ENCODE peak calls at places on chromosomes 6 and 20, in eight cellular contexts. One of them, this sample, is unnamed.

GRCh38 chr20:24935786-24936525 is 13.1 kb upstream of the CST7 start:
- DNase-seq in left ventricle myocardium inferior: no peak
- DNase-seq in choroid plexus epithelial cell: no peak
- DNase-seq in brain microvascular endothelial cell: no peak
- DNase-seq in AG10803: no peak
- DNase-seq in uterus: no peak
- DNase-seq in H1: peak
- DNase-seq in PC-3: no peak
- DNase-seq in this sample: no peak

GRCh38 chr6:34369385-34369784 is 23.1 kb downstream of the NUDT3 start:
- DNase-seq in AG10803: no peak
- DNase-seq in brain microvascular endothelial cell: no peak
- DNase-seq in PC-3: no peak
- DNase-seq in H1: no peak
- DNase-seq in uterus: no peak
- DNase-seq in left ventricle myocardium inferior: no peak
- DNase-seq in choroid plexus epithelial cell: no peak
- DNase-seq in this sample: no peak

GRCh38 chr20:48242623-48243022 is 457.3 kb upstream of the SULF2 start:
- DNase-seq in H1: no peak
- DNase-seq in PC-3: no peak
- DNase-seq in AG10803: no peak
- DNase-seq in choroid plexus epithelial cell: no peak
- DNase-seq in brain microvascular endothelial cell: no peak
- DNase-seq in uterus: no peak
- DNase-seq in left ventricle myocardium inferior: no peak
- DNase-seq in this sample: no peak

GRCh38 chr6:134520181-134521115 is 202.5 kb upstream of the SGK1 start:
- DNase-seq in PC-3: peak
- DNase-seq in uterus: no peak
- DNase-seq in brain microvascular endothelial cell: no peak
- DNase-seq in H1: no peak
- DNase-seq in AG10803: peak
- DNase-seq in choroid plexus epithelial cell: peak
- DNase-seq in left ventricle myocardium inferior: no peak
- DNase-seq in this sample: no peak

GRCh38 chr20:45153756-45154155 is 20.9 kb upstream of the PI3 start:
- DNase-seq in PC-3: no peak
- DNase-seq in choroid plexus epithelial cell: no peak
- DNase-seq in brain microvascular endothelial cell: no peak
- DNase-seq in uterus: no peak
- DNase-seq in AG10803: no peak
- DNase-seq in H1: no peak
- DNase-seq in left ventricle myocardium inferior: no peak
- DNase-seq in this sample: no peak

GRCh38 chr6:134166529-134167221 is 114.3 kb upstream of the SLC2A12 start:
- DNase-seq in PC-3: peak
- DNase-seq in brain microvascular endothelial cell: peak
- DNase-seq in AG10803: peak
- DNase-seq in choroid plexus epithelial cell: peak
- DNase-seq in H1: no peak
- DNase-seq in uterus: no peak
- DNase-seq in left ventricle myocardium inferior: no peak
- DNase-seq in this sample: no peak

GRCh38 chr6:165819394-165819793 is 156.4 kb upstream of the PDE10A start:
- DNase-seq in uterus: no peak
- DNase-seq in brain microvascular endothelial cell: peak
- DNase-seq in left ventricle myocardium inferior: no peak
- DNase-seq in AG10803: no peak
- DNase-seq in PC-3: no peak
- DNase-seq in choroid plexus epithelial cell: peak
- DNase-seq in H1: peak
- DNase-seq in this sample: no peak

GRCh38 chr6:35782424-35782823 is 1.6 kb downstream of the CLPSL1 start:
- DNase-seq in uterus: no peak
- DNase-seq in choroid plexus epithelial cell: no peak
- DNase-seq in left ventricle myocardium inferior: no peak
- DNase-seq in PC-3: peak
- DNase-seq in brain microvascular endothelial cell: no peak
- DNase-seq in AG10803: no peak
- DNase-seq in H1: no peak
- DNase-seq in this sample: no peak

GRCh38 chr6:12280458-12280857 is 9.7 kb upstream of the EDN1 start:
- DNase-seq in choroid plexus epithelial cell: peak
- DNase-seq in left ventricle myocardium inferior: no peak
- DNase-seq in PC-3: peak
- DNase-seq in brain microvascular endothelial cell: peak
- DNase-seq in H1: no peak
- DNase-seq in AG10803: peak
- DNase-seq in uterus: no peak
- DNase-seq in this sample: no peak

GRCh38 chr6:141990840-141991239 is 141.9 kb upstream of the GJE1 start:
- DNase-seq in AG10803: no peak
- DNase-seq in brain microvascular endothelial cell: no peak
- DNase-seq in left ventricle myocardium inferior: no peak
- DNase-seq in choroid plexus epithelial cell: no peak
- DNase-seq in PC-3: no peak
- DNase-seq in uterus: no peak
- DNase-seq in H1: no peak
- DNase-seq in this sample: no peak

GRCh38 chr20:3889489-3890409 is 562 bp downstream of the PANK2 start:
- DNase-seq in AG10803: no peak
- DNase-seq in left ventricle myocardium inferior: peak
- DNase-seq in brain microvascular endothelial cell: no peak
- DNase-seq in uterus: peak
- DNase-seq in choroid plexus epithelial cell: no peak
- DNase-seq in PC-3: peak
- DNase-seq in H1: peak
- DNase-seq in this sample: no peak

GRCh38 chr6:106254636-106255035 is 70.9 kb downstream of the ATG5 start:
- DNase-seq in H1: no peak
- DNase-seq in PC-3: peak
- DNase-seq in left ventricle myocardium inferior: no peak
- DNase-seq in brain microvascular endothelial cell: peak
- DNase-seq in AG10803: peak
- DNase-seq in choroid plexus epithelial cell: peak
- DNase-seq in uterus: no peak
- DNase-seq in this sample: no peak

GRCh38 chr6:133340557-133340956 is 99.4 kb downstream of the EYA4 start:
- DNase-seq in uterus: no peak
- DNase-seq in choroid plexus epithelial cell: peak
- DNase-seq in PC-3: peak
- DNase-seq in brain microvascular endothelial cell: peak
- DNase-seq in H1: no peak
- DNase-seq in AG10803: no peak
- DNase-seq in left ventricle myocardium inferior: no peak
- DNase-seq in this sample: no peak

GRCh38 chr6:122696079-122696478 is 83.4 kb upstream of the FABP7 start:
- DNase-seq in H1: no peak
- DNase-seq in brain microvascular endothelial cell: peak
- DNase-seq in choroid plexus epithelial cell: peak
- DNase-seq in uterus: no peak
- DNase-seq in PC-3: peak
- DNase-seq in AG10803: peak
- DNase-seq in left ventricle myocardium inferior: no peak
- DNase-seq in this sample: no peak

GRCh38 chr6:159577564-159577963 is 115.5 kb downstream of the SOD2 start:
- DNase-seq in choroid plexus epithelial cell: no peak
- DNase-seq in uterus: no peak
- DNase-seq in H1: no peak
- DNase-seq in left ventricle myocardium inferior: no peak
- DNase-seq in AG10803: no peak
- DNase-seq in PC-3: peak
- DNase-seq in brain microvascular endothelial cell: no peak
- DNase-seq in this sample: no peak

GRCh38 chr20:53444386-53444785 is 149.3 kb downstream of the ZNF217 start:
- DNase-seq in H1: no peak
- DNase-seq in uterus: peak
- DNase-seq in brain microvascular endothelial cell: no peak
- DNase-seq in choroid plexus epithelial cell: no peak
- DNase-seq in left ventricle myocardium inferior: no peak
- DNase-seq in PC-3: no peak
- DNase-seq in AG10803: no peak
- DNase-seq in this sample: no peak

GRCh38 chr6:157217894-157218370 is 105.4 kb downstream of the TMEM242 start:
- DNase-seq in AG10803: no peak
- DNase-seq in uterus: no peak
- DNase-seq in brain microvascular endothelial cell: no peak
- DNase-seq in choroid plexus epithelial cell: no peak
- DNase-seq in PC-3: no peak
- DNase-seq in H1: no peak
- DNase-seq in left ventricle myocardium inferior: no peak
- DNase-seq in this sample: no peak

GRCh38 chr6:47135772-47136171 is 93.6 kb upstream of the ADGRF1 start:
- DNase-seq in choroid plexus epithelial cell: peak
- DNase-seq in AG10803: peak
- DNase-seq in uterus: no peak
- DNase-seq in PC-3: peak
- DNase-seq in H1: no peak
- DNase-seq in brain microvascular endothelial cell: peak
- DNase-seq in left ventricle myocardium inferior: no peak
- DNase-seq in this sample: no peak

DNA sequence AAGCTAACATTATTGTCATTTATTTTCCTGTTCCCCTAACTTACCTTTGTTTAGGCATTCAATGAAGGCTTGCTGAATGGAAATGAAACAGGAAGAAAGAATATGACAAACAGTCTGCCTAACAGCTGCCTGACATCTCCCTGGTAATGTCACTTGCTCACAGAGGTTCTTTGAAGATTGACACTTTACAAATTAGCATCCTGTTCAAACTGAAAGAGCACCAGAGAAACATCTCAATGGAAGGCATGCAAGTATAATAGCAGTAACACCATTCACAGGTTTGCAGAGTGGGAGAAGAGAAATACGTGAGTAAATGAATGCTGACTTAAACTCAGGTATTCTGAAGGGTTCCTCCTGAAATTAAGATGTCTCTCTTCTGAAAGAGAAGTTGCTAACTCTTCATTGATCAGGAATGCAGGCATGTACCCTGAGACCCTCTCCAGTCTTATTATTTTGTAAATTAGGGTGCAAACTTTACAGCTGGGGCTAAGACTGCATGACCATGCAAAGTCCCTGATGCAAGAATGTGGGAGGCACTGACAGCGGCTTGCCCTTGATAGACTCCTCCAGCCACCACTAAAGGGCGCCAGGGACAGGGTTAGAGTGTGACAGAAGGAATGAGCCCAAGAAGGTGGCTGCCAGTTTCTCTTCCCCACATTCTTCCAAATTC is 1.3 kb upstream of the SMLR1 start:
- DNase-seq in brain microvascular endothelial cell: no peak
- DNase-seq in left ventricle myocardium inferior: no peak
- DNase-seq in uterus: no peak
- DNase-seq in choroid plexus epithelial cell: no peak
- DNase-seq in H1: peak
- DNase-seq in PC-3: no peak
- DNase-seq in AG10803: no peak
- DNase-seq in this sample: no peak
- H3K4me3 ChIP-seq in brain microvascular endothelial cell: no peak
- H3K4me3 ChIP-seq in left ventricle myocardium inferior: no peak
- H3K4me3 ChIP-seq in uterus: no peak
- H3K4me3 ChIP-seq in choroid plexus epithelial cell: no peak
- H3K4me3 ChIP-seq in H1: peak
- H3K4me3 ChIP-seq in PC-3: no peak
- H3K4me3 ChIP-seq in AG10803: no peak
- H3K4me3 ChIP-seq in this sample: no peak

DNA sequence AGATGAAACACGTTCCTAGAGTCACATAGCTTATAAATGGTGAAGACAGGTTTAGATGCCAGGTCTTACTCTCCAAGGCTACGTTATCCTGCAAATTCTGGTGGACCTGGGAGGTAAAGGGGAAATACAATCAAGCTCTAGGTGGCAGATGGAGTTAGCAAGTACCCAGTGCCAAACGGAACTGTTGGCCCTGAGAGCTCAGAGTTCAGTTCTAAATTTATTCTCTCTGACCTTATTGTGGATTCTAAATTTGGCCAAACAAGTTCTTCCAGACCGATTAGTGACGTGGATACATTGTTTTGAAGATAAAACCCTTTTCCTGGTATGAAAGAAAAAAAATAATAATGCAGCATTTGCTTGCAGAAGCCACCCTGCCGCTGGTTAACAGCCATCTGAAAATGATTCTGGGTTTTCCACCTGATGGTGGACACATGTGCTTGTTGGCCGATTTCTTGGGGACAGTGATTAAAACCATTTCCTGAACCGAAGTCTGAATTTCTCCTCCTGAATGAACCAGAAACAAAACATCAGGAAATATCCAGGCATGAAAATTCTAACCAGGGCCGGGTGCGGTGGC is 32.5 kb downstream of the RIPOR3 start:
- DNase-seq in H1: no peak
- DNase-seq in brain microvascular endothelial cell: no peak
- DNase-seq in AG10803: peak
- DNase-seq in choroid plexus epithelial cell: no peak
- DNase-seq in PC-3: peak
- DNase-seq in left ventricle myocardium inferior: no peak
- DNase-seq in uterus: no peak
- DNase-seq in this sample: no peak
- TF ChIP-seq CTCF in H1: no peak
- TF ChIP-seq CTCF in brain microvascular endothelial cell: no peak
- TF ChIP-seq CTCF in AG10803: no peak
- TF ChIP-seq CTCF in choroid plexus epithelial cell: no peak
- TF ChIP-seq CTCF in PC-3: peak
- TF ChIP-seq CTCF in left ventricle myocardium inferior: peak
- TF ChIP-seq CTCF in uterus: no peak
- TF ChIP-seq CTCF in this sample: no peak

DNA sequence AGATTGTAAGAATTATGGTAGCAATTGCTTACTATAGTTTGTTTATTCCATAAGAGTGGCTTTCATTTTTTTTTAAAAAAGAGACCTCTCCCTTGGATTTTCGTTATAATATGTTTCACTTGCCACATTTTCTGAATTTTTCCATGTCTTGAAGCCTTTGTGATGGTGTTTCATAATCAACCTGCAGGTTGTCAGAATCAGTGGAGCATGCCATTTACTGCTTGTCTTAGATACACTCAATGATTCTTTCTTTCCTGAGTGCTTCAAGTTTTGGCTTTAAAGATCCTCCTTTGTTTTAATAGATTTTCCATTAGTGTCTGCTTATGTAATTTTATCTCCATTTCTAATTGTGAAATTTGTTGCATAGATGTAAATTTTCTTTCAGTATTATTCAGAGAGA is 31.2 kb downstream of the KCNQ5 start:
- DNase-seq in left ventricle myocardium inferior: no peak
- DNase-seq in H1: no peak
- DNase-seq in PC-3: no peak
- DNase-seq in AG10803: no peak
- DNase-seq in brain microvascular endothelial cell: no peak
- DNase-seq in uterus: no peak
- DNase-seq in choroid plexus epithelial cell: no peak
- DNase-seq in this sample: no peak
- H3K4me3 ChIP-seq in left ventricle myocardium inferior: no peak
- H3K4me3 ChIP-seq in H1: no peak
- H3K4me3 ChIP-seq in PC-3: no peak
- H3K4me3 ChIP-seq in AG10803: no peak
- H3K4me3 ChIP-seq in brain microvascular endothelial cell: no peak
- H3K4me3 ChIP-seq in uterus: no peak
- H3K4me3 ChIP-seq in choroid plexus epithelial cell: no peak
- H3K4me3 ChIP-seq in this sample: no peak

DNA sequence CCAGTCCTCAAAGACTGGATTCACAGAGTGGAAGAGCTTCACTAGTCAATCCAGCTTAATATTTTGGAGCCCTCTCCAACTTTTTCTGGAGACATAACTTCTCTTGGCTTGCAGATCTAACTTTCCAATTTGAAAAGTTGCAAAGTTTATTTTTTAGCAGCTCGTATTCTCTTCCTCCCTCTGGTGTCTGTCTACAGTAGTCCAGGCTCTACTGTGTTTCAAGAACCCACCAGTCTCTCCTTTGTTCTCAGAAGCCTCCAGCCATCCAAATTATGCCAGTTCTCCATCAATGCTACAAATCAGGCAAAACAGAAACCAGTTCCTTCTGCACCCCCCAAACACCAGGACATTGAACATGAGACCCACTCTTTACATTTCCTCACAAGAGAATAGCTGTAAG is 376.1 kb upstream of the OPRM1 start:
- DNase-seq in H1: no peak
- DNase-seq in AG10803: no peak
- DNase-seq in left ventricle myocardium inferior: no peak
- DNase-seq in PC-3: no peak
- DNase-seq in uterus: no peak
- DNase-seq in choroid plexus epithelial cell: peak
- DNase-seq in brain microvascular endothelial cell: no peak
- DNase-seq in this sample: no peak
- TF ChIP-seq CTCF in H1: no peak
- TF ChIP-seq CTCF in AG10803: no peak
- TF ChIP-seq CTCF in left ventricle myocardium inferior: no peak
- TF ChIP-seq CTCF in PC-3: no peak
- TF ChIP-seq CTCF in uterus: no peak
- TF ChIP-seq CTCF in choroid plexus epithelial cell: peak
- TF ChIP-seq CTCF in brain microvascular endothelial cell: peak
- TF ChIP-seq CTCF in this sample: no peak